ENCODE peak calls at places on chromosome 2, in four cellular contexts. O is sciatic nerve, N is H7, J is T-helper 9 cell. H is an unnamed sample.

GRCh38 chr2:237180987-237181386 is 95.3 kb downstream of the COPS8 start:
- DNase-seq in N (no peak), J (no peak), O (no peak), H (no peak)

GRCh38 chr2:235325126-235325525 is 168.7 kb upstream of the AGAP1 start:
- DNase-seq in N (no peak), O (no peak), J (no peak), H (no peak)

GRCh38 chr2:73107211-73107926 is 5.4 kb downstream of the RAB11FIP5 start:
- DNase-seq in J (no peak), N (no peak), O (peak; percentile 51), H (no peak)

GRCh38 chr2:20169796-20170467 is 55.0 kb downstream of the SDC1 start:
- DNase-seq in N (peak; percentile 78), J (no peak), O (peak; percentile 49), H (no peak)

GRCh38 chr2:147636238-147636887 is 208.5 kb upstream of the ACVR2A start:
- DNase-seq in O (no peak), N (no peak), J (no peak), H (no peak)

GRCh38 chr2:28293416-28293815 is 99.2 kb upstream of the FOSL2 start:
- DNase-seq in O (no peak), N (no peak), J (no peak), H (no peak)

GRCh38 chr2:237305579-237305978 is 108.4 kb downstream of the COL6A3 start:
- DNase-seq in N (no peak), J (no peak), O (no peak), H (no peak)

GRCh38 chr2:18432999-18433398 is 127.5 kb downstream of the RDH14 start:
- DNase-seq in N (peak; percentile 2), O (no peak), J (no peak), H (no peak)

GRCh38 chr2:216362730-216363129 is 9.6 kb downstream of the MARCHF4 start:
- DNase-seq in N (no peak), J (no peak), O (no peak), H (peak; percentile 68)